ENCODE peak calls at places on chromosomes 2 and 18, in six cellular contexts. One of them, this sample, is unnamed.

GRCh38 chr2:217529271-217529670 is 473.5 kb downstream of the TNS1 start:
- DNase-seq in NCI-H1417: no peak
- DNase-seq in endothelial cell: no peak
- DNase-seq in CD8-positive, alpha-beta T cell: no peak
- DNase-seq in stimulated activated CD4-positive, alpha-beta T cell treated with anti-CD3 and anti-CD28 coated beads, Interleukin-1b, Interleukin-23, amount 100 ng/mL, for 4 hours: no peak
- DNase-seq in neural crest cell: no peak
- DNase-seq in this sample: no peak

GRCh38 chr2:26612522-26613240 is 28.5 kb downstream of the CIB4 start:
- DNase-seq in NCI-H1417: no peak
- DNase-seq in endothelial cell: no peak
- DNase-seq in CD8-positive, alpha-beta T cell: no peak
- DNase-seq in stimulated activated CD4-positive, alpha-beta T cell treated with anti-CD3 and anti-CD28 coated beads, Interleukin-1b, Interleukin-23, amount 100 ng/mL, for 4 hours: no peak
- DNase-seq in neural crest cell: no peak
- DNase-seq in this sample: no peak

GRCh38 chr2:176554107-176555048 is 285.1 kb downstream of the MTX2 start:
- DNase-seq in NCI-H1417: peak; percentile 92
- DNase-seq in endothelial cell: peak; percentile 29
- DNase-seq in CD8-positive, alpha-beta T cell: peak; percentile 16
- DNase-seq in stimulated activated CD4-positive, alpha-beta T cell treated with anti-CD3 and anti-CD28 coated beads, Interleukin-1b, Interleukin-23, amount 100 ng/mL, for 4 hours: peak; percentile 26
- DNase-seq in neural crest cell: peak; percentile 10
- DNase-seq in this sample: peak; percentile 21

GRCh38 chr18:75658330-75658729 is 230.8 kb upstream of the SMIM21 start:
- DNase-seq in NCI-H1417: no peak
- DNase-seq in endothelial cell: no peak
- DNase-seq in CD8-positive, alpha-beta T cell: no peak
- DNase-seq in stimulated activated CD4-positive, alpha-beta T cell treated with anti-CD3 and anti-CD28 coated beads, Interleukin-1b, Interleukin-23, amount 100 ng/mL, for 4 hours: no peak
- DNase-seq in neural crest cell: no peak
- DNase-seq in this sample: peak; percentile 59

GRCh38 chr2:205540066-205540465 is 142.2 kb upstream of the NRP2 start:
- DNase-seq in NCI-H1417: no peak
- DNase-seq in endothelial cell: no peak
- DNase-seq in CD8-positive, alpha-beta T cell: no peak
- DNase-seq in stimulated activated CD4-positive, alpha-beta T cell treated with anti-CD3 and anti-CD28 coated beads, Interleukin-1b, Interleukin-23, amount 100 ng/mL, for 4 hours: no peak
- DNase-seq in neural crest cell: no peak
- DNase-seq in this sample: no peak

GRCh38 chr18:57931038-57931437 is 113.0 kb upstream of the NEDD4L start:
- DNase-seq in NCI-H1417: peak; percentile 61
- DNase-seq in endothelial cell: no peak
- DNase-seq in CD8-positive, alpha-beta T cell: no peak
- DNase-seq in stimulated activated CD4-positive, alpha-beta T cell treated with anti-CD3 and anti-CD28 coated beads, Interleukin-1b, Interleukin-23, amount 100 ng/mL, for 4 hours: no peak
- DNase-seq in neural crest cell: no peak
- DNase-seq in this sample: no peak

GRCh38 chr2:2328847-2329246 is 2.2 kb downstream of the MYT1L start:
- DNase-seq in NCI-H1417: peak; percentile 86
- DNase-seq in endothelial cell: peak; percentile 69
- DNase-seq in CD8-positive, alpha-beta T cell: no peak
- DNase-seq in stimulated activated CD4-positive, alpha-beta T cell treated with anti-CD3 and anti-CD28 coated beads, Interleukin-1b, Interleukin-23, amount 100 ng/mL, for 4 hours: no peak
- DNase-seq in neural crest cell: peak; percentile 56
- DNase-seq in this sample: peak; percentile 1

GRCh38 chr2:207450186-207450585 is 79.6 kb upstream of the CREB1 start:
- DNase-seq in NCI-H1417: no peak
- DNase-seq in endothelial cell: no peak
- DNase-seq in CD8-positive, alpha-beta T cell: no peak
- DNase-seq in stimulated activated CD4-positive, alpha-beta T cell treated with anti-CD3 and anti-CD28 coated beads, Interleukin-1b, Interleukin-23, amount 100 ng/mL, for 4 hours: no peak
- DNase-seq in neural crest cell: no peak
- DNase-seq in this sample: no peak

GRCh38 chr2:105697781-105698449 is 46.8 kb upstream of the NCK2 start:
- DNase-seq in NCI-H1417: no peak
- DNase-seq in endothelial cell: no peak
- DNase-seq in CD8-positive, alpha-beta T cell: no peak
- DNase-seq in stimulated activated CD4-positive, alpha-beta T cell treated with anti-CD3 and anti-CD28 coated beads, Interleukin-1b, Interleukin-23, amount 100 ng/mL, for 4 hours: no peak
- DNase-seq in neural crest cell: no peak
- DNase-seq in this sample: no peak

GRCh38 chr2:238487652-238488346 is 61.1 kb downstream of the ASB1 start:
- DNase-seq in NCI-H1417: no peak
- DNase-seq in endothelial cell: no peak
- DNase-seq in CD8-positive, alpha-beta T cell: no peak
- DNase-seq in stimulated activated CD4-positive, alpha-beta T cell treated with anti-CD3 and anti-CD28 coated beads, Interleukin-1b, Interleukin-23, amount 100 ng/mL, for 4 hours: no peak
- DNase-seq in neural crest cell: no peak
- DNase-seq in this sample: no peak

GRCh38 chr2:189298038-189298437 is 118.5 kb upstream of the COL5A2 start:
- DNase-seq in NCI-H1417: no peak
- DNase-seq in endothelial cell: no peak
- DNase-seq in CD8-positive, alpha-beta T cell: no peak
- DNase-seq in stimulated activated CD4-positive, alpha-beta T cell treated with anti-CD3 and anti-CD28 coated beads, Interleukin-1b, Interleukin-23, amount 100 ng/mL, for 4 hours: no peak
- DNase-seq in neural crest cell: no peak
- DNase-seq in this sample: no peak

GRCh38 chr2:197165020-197165419 is 145.6 kb downstream of the ANKRD44 start:
- DNase-seq in NCI-H1417: no peak
- DNase-seq in endothelial cell: no peak
- DNase-seq in CD8-positive, alpha-beta T cell: no peak
- DNase-seq in stimulated activated CD4-positive, alpha-beta T cell treated with anti-CD3 and anti-CD28 coated beads, Interleukin-1b, Interleukin-23, amount 100 ng/mL, for 4 hours: no peak
- DNase-seq in neural crest cell: no peak
- DNase-seq in this sample: no peak

GRCh38 chr2:215692387-215693079 is 256.7 kb upstream of the FN1 start:
- DNase-seq in NCI-H1417: no peak
- DNase-seq in endothelial cell: no peak
- DNase-seq in CD8-positive, alpha-beta T cell: no peak
- DNase-seq in stimulated activated CD4-positive, alpha-beta T cell treated with anti-CD3 and anti-CD28 coated beads, Interleukin-1b, Interleukin-23, amount 100 ng/mL, for 4 hours: no peak
- DNase-seq in neural crest cell: no peak
- DNase-seq in this sample: no peak

GRCh38 chr18:984004-984403 is 79.3 kb downstream of the ADCYAP1 start:
- DNase-seq in NCI-H1417: no peak
- DNase-seq in endothelial cell: no peak
- DNase-seq in CD8-positive, alpha-beta T cell: no peak
- DNase-seq in stimulated activated CD4-positive, alpha-beta T cell treated with anti-CD3 and anti-CD28 coated beads, Interleukin-1b, Interleukin-23, amount 100 ng/mL, for 4 hours: no peak
- DNase-seq in neural crest cell: no peak
- DNase-seq in this sample: no peak

GRCh38 chr2:123915380-123915779 is 109.7 kb upstream of the CNTNAP5 start:
- DNase-seq in NCI-H1417: no peak
- DNase-seq in endothelial cell: no peak
- DNase-seq in CD8-positive, alpha-beta T cell: no peak
- DNase-seq in stimulated activated CD4-positive, alpha-beta T cell treated with anti-CD3 and anti-CD28 coated beads, Interleukin-1b, Interleukin-23, amount 100 ng/mL, for 4 hours: no peak
- DNase-seq in neural crest cell: no peak
- DNase-seq in this sample: no peak

GRCh38 chr2:164538250-164538866 is 82.9 kb downstream of the GRB14 start:
- DNase-seq in NCI-H1417: peak; percentile 22
- DNase-seq in endothelial cell: no peak
- DNase-seq in CD8-positive, alpha-beta T cell: no peak
- DNase-seq in stimulated activated CD4-positive, alpha-beta T cell treated with anti-CD3 and anti-CD28 coated beads, Interleukin-1b, Interleukin-23, amount 100 ng/mL, for 4 hours: no peak
- DNase-seq in neural crest cell: no peak
- DNase-seq in this sample: no peak

GRCh38 chr2:211453311-211453894 is 897.0 kb downstream of the CPS1 start:
- DNase-seq in NCI-H1417: peak; percentile 38
- DNase-seq in endothelial cell: no peak
- DNase-seq in CD8-positive, alpha-beta T cell: no peak
- DNase-seq in stimulated activated CD4-positive, alpha-beta T cell treated with anti-CD3 and anti-CD28 coated beads, Interleukin-1b, Interleukin-23, amount 100 ng/mL, for 4 hours: no peak
- DNase-seq in neural crest cell: no peak
- DNase-seq in this sample: no peak

GRCh38 chr2:72027426-72028161 is 120.1 kb downstream of the CYP26B1 start:
- DNase-seq in NCI-H1417: no peak
- DNase-seq in endothelial cell: no peak
- DNase-seq in CD8-positive, alpha-beta T cell: peak; percentile 7
- DNase-seq in stimulated activated CD4-positive, alpha-beta T cell treated with anti-CD3 and anti-CD28 coated beads, Interleukin-1b, Interleukin-23, amount 100 ng/mL, for 4 hours: no peak
- DNase-seq in neural crest cell: peak; percentile 0
- DNase-seq in this sample: no peak

GRCh38 chr2:235223011-235223410 is 270.8 kb upstream of the AGAP1 start:
- DNase-seq in NCI-H1417: no peak
- DNase-seq in endothelial cell: no peak
- DNase-seq in CD8-positive, alpha-beta T cell: no peak
- DNase-seq in stimulated activated CD4-positive, alpha-beta T cell treated with anti-CD3 and anti-CD28 coated beads, Interleukin-1b, Interleukin-23, amount 100 ng/mL, for 4 hours: no peak
- DNase-seq in neural crest cell: no peak
- DNase-seq in this sample: no peak